ENCODE peak calls at places on chromosomes 5 and 9, in seven cellular contexts. One of them, this sample, is unnamed.

GRCh38 chr5:83322273-83322924 is 149.1 kb upstream of the VCAN start:
- DNase-seq in T-helper 1 cell: no peak
- DNase-seq in endothelial cell: no peak
- DNase-seq in NCI-H524: no peak
- DNase-seq in bronchial epithelial cell: no peak
- DNase-seq in NCI-H1417: no peak
- DNase-seq in lower lobe of right lung: no peak
- DNase-seq in this sample: no peak

GRCh38 chr9:37839491-37840461 is 39.2 kb downstream of the DCAF10 start:
- DNase-seq in T-helper 1 cell: no peak
- DNase-seq in bronchial epithelial cell: peak
- DNase-seq in endothelial cell: no peak
- DNase-seq in NCI-H524: no peak
- DNase-seq in NCI-H1417: no peak
- DNase-seq in lower lobe of right lung: no peak
- DNase-seq in this sample: no peak

GRCh38 chr9:121050128-121050988 is at the start of gene C5:
- DNase-seq in T-helper 1 cell: no peak
- DNase-seq in NCI-H524: no peak
- DNase-seq in bronchial epithelial cell: no peak
- DNase-seq in lower lobe of right lung: no peak
- DNase-seq in NCI-H1417: no peak
- DNase-seq in endothelial cell: no peak
- DNase-seq in this sample: no peak

GRCh38 chr9:20358201-20358600 is 264.1 kb downstream of the MLLT3 start:
- DNase-seq in lower lobe of right lung: no peak
- DNase-seq in NCI-H524: no peak
- DNase-seq in T-helper 1 cell: no peak
- DNase-seq in NCI-H1417: no peak
- DNase-seq in endothelial cell: no peak
- DNase-seq in bronchial epithelial cell: peak
- DNase-seq in this sample: no peak

GRCh38 chr9:78292026-78292425 is 4.9 kb upstream of the PSAT1 start:
- DNase-seq in NCI-H1417: peak
- DNase-seq in T-helper 1 cell: no peak
- DNase-seq in endothelial cell: no peak
- DNase-seq in bronchial epithelial cell: no peak
- DNase-seq in NCI-H524: no peak
- DNase-seq in lower lobe of right lung: no peak
- DNase-seq in this sample: no peak

GRCh38 chr5:135753990-135754389 is 80.5 kb upstream of the SLC25A48 start:
- DNase-seq in NCI-H1417: no peak
- DNase-seq in endothelial cell: no peak
- DNase-seq in NCI-H524: no peak
- DNase-seq in lower lobe of right lung: no peak
- DNase-seq in T-helper 1 cell: no peak
- DNase-seq in bronchial epithelial cell: no peak
- DNase-seq in this sample: no peak

GRCh38 chr5:61744690-61745619 is 412.9 kb downstream of the ZSWIM6 start:
- DNase-seq in endothelial cell: no peak
- DNase-seq in NCI-H1417: no peak
- DNase-seq in NCI-H524: no peak
- DNase-seq in T-helper 1 cell: no peak
- DNase-seq in bronchial epithelial cell: peak
- DNase-seq in lower lobe of right lung: no peak
- DNase-seq in this sample: no peak

GRCh38 chr5:7435503-7435902 is 39.6 kb downstream of the ADCY2 start:
- DNase-seq in bronchial epithelial cell: no peak
- DNase-seq in NCI-H524: no peak
- DNase-seq in NCI-H1417: no peak
- DNase-seq in endothelial cell: no peak
- DNase-seq in T-helper 1 cell: no peak
- DNase-seq in lower lobe of right lung: no peak
- DNase-seq in this sample: no peak

GRCh38 chr5:159102294-159102934 is 2.7 kb upstream of the EBF1 start:
- DNase-seq in NCI-H524: no peak
- DNase-seq in NCI-H1417: no peak
- DNase-seq in bronchial epithelial cell: no peak
- DNase-seq in lower lobe of right lung: no peak
- DNase-seq in T-helper 1 cell: no peak
- DNase-seq in endothelial cell: no peak
- DNase-seq in this sample: no peak

This sample was measured in activated CD4-positive, alpha-beta T cell treated with anti-CD3 and anti-CD28 coated beads, Interleukin-2, amount 50 U/mL, for 4 hours.